ENCODE peak calls at places on chromosomes 2 and 18, in five cellular contexts. A, L, U, Q and E are unnamed samples.
A peak's percentile ranks its signal among the peaks of the same experiment; 100 is the strongest.

GRCh38 chr18:54712315-54712714 is 116.0 kb upstream of the RAB27B start:
- DNase-seq in U (no peak), L (no peak), A (no peak), Q (peak; percentile 76), E (peak; percentile 53)

GRCh38 chr2:153408708-153409107 is 69.9 kb downstream of the RPRM start:
- DNase-seq in U (no peak), A (no peak), Q (no peak), L (no peak), E (peak; percentile 3)

GRCh38 chr18:74284501-74285004 is 7.2 kb downstream of the CYB5A start:
- DNase-seq in L (no peak), A (no peak), Q (peak; percentile 27), U (no peak), E (no peak)

GRCh38 chr2:165776013-165776412 is 18.0 kb downstream of the GALNT3 start:
- DNase-seq in L (no peak), A (no peak), Q (no peak), U (no peak), E (no peak)

GRCh38 chr2:64601785-64602391 is 51.8 kb downstream of the SERTAD2 start:
- DNase-seq in Q (no peak), U (no peak), A (no peak), L (no peak), E (no peak)

GRCh38 chr18:61703508-61703907 is 189.3 kb downstream of the RNF152 start:
- DNase-seq in A (no peak), Q (no peak), U (no peak), L (no peak), E (no peak)

GRCh38 chr2:33205693-33206434 is 259.1 kb downstream of the LTBP1 start:
- DNase-seq in U (no peak), L (no peak), Q (no peak), A (no peak), E (no peak)

GRCh38 chr2:62956646-62957045 is 94.0 kb upstream of the OTX1 start:
- DNase-seq in Q (no peak), A (no peak), U (no peak), L (no peak), E (no peak)

GRCh38 chr2:236749346-236749745 is 179.7 kb downstream of the ACKR3 start:
- DNase-seq in U (no peak), A (no peak), Q (no peak), L (no peak), E (no peak)

GRCh38 chr2:45184606-45185005 is 175.4 kb upstream of the SIX2 start:
- DNase-seq in U (no peak), A (peak; percentile 28), L (no peak), Q (no peak), E (peak; percentile 92)

GRCh38 chr2:128646691-128647090 is 328.0 kb upstream of the HS6ST1 start:
- DNase-seq in U (no peak), L (no peak), A (no peak), Q (no peak), E (no peak)

GRCh38 chr18:38851526-38851925 is 1285.9 kb upstream of the CELF4 start:
- DNase-seq in A (no peak), U (no peak), Q (no peak), L (no peak), E (no peak)

GRCh38 chr2:48045613-48046012 is 139.3 kb upstream of the FBXO11 start:
- DNase-seq in Q (no peak), L (no peak), A (no peak), U (no peak), E (no peak)

GRCh38 chr2:217162533-217162932 is 302.7 kb upstream of the TNP1 start:
- DNase-seq in Q (no peak), U (no peak), A (peak; percentile 43), L (no peak), E (peak; percentile 13)

GRCh38 chr2:60500861-60501260 is 52.6 kb downstream of the BCL11A start:
- DNase-seq in L (no peak), Q (no peak), U (no peak), A (no peak), E (no peak)

GRCh38 chr18:78376036-78376435 is 603.6 kb upstream of the SALL3 start:
- DNase-seq in Q (no peak), U (no peak), L (no peak), A (no peak), E (no peak)

GRCh38 chr2:128493880-128494279 is 175.2 kb upstream of the HS6ST1 start:
- DNase-seq in U (no peak), L (peak; percentile 37), A (no peak), Q (no peak), E (no peak)

GRCh38 chr2:101038455-101039255 is 36.6 kb downstream of the RPL31 start:
- DNase-seq in U (no peak), A (peak; percentile 43), Q (peak; percentile 29), L (peak; percentile 57), E (peak; percentile 16)

GRCh38 chr2:8583400-8584173 is 98.3 kb upstream of the ID2 start:
- DNase-seq in L (peak; percentile 99), Q (peak; percentile 38), U (peak; percentile 80), A (peak; percentile 89), E (peak; percentile 84)

GRCh38 chr2:150391779-150392178 is 95.7 kb downstream of the RND3 start:
- DNase-seq in A (no peak), U (no peak), L (no peak), Q (no peak), E (no peak)

GRCh38 chr18:75341267-75341666 is 86.2 kb downstream of the SMIM21 start:
- DNase-seq in U (no peak), L (no peak), Q (no peak), A (no peak), E (no peak)

GRCh38 chr2:59885536-59885935 is 667.9 kb downstream of the BCL11A start:
- DNase-seq in U (no peak), Q (no peak), L (peak; percentile 45), A (no peak), E (no peak)

GRCh38 chr2:47345584-47345913 is 57.4 kb upstream of the MSH2 start:
- DNase-seq in L (no peak), A (no peak), U (no peak), Q (peak; percentile 73), E (no peak)

GRCh38 chr2:26735883-26736588 is 28.0 kb upstream of the SLC35F6 start:
- DNase-seq in U (no peak), L (no peak), A (no peak), Q (peak; percentile 11), E (no peak)

GRCh38 chr2:231187736-231188505 is 10.5 kb upstream of the ARMC9 start:
- DNase-seq in A (no peak), L (no peak), U (peak; percentile 68), Q (peak; percentile 64), E (no peak)

GRCh38 chr2:156581280-156581679 is 145.1 kb downstream of the GPD2 start:
- DNase-seq in Q (no peak), U (no peak), A (no peak), L (no peak), E (no peak)

GRCh38 chr2:20617081-20617575 is 33.8 kb downstream of the HS1BP3 start:
- DNase-seq in L (peak; percentile 78), Q (peak; percentile 86), A (no peak), U (no peak), E (no peak)

DNA sequence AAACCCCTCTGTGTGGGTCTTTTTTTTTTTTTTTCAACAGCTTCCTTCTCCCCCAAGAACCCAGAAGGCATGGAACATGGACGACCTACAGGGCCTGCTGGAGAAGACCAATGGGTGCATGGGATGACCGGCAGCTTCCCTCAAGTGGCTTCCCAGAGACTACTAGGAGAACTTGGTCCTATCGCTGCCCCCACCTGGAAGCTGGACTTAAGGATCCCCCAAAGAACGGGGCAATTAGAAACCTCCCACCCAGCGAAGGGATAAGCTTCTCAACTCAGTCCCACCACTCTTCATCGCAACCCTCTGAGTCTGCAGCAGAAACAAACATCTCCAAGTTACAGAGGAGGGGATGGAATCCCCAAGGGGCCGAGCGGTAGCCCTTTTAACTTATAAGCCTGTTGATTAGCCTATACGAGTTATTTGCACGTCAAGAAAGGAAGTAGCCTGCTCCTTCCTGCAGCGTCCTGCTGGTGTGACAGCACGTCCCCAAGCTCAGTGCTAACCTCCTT is 1.4 kb downstream of the ACTR1B start:
- DNase-seq in A (no peak), Q (no peak), L (no peak), U (no peak), E (no peak)
- H3K27ac ChIP-seq in A (peak overlapping the region; percentile 92), Q (peak overlapping the region; percentile 82), L (no peak overlapping the region), U (peak overlapping the region; percentile 96), E (peak overlapping the region; percentile 95)

GRCh38 chr2:170019060-170019805 is 158.7 kb upstream of the MYO3B start:
- DNase-seq in Q (no peak), A (no peak), U (no peak), L (no peak), E (no peak)
- H3K27ac ChIP-seq in Q (no peak overlapping the region), A (no peak overlapping the region), U (no peak overlapping the region), L (no peak overlapping the region), E (no peak overlapping the region)

GRCh38 chr18:3104190-3105054 is 91.5 kb upstream of the LPIN2 start:
- DNase-seq in A (no peak), Q (peak; percentile 91), U (no peak), L (no peak), E (peak; percentile 71)

GRCh38 chr18:3097082-3097481 is 84.1 kb upstream of the LPIN2 start:
- DNase-seq in U (no peak), L (no peak), A (no peak), Q (no peak), E (no peak)

GRCh38 chr18:3103576-3103975 is 90.6 kb upstream of the LPIN2 start:
- DNase-seq in Q (peak; percentile 62), U (no peak), L (no peak), A (no peak), E (no peak)

GRCh38 chr18:3099327-3099726 is 86.4 kb upstream of the LPIN2 start:
- DNase-seq in L (no peak), A (no peak), U (no peak), Q (no peak), E (no peak)

DNA sequence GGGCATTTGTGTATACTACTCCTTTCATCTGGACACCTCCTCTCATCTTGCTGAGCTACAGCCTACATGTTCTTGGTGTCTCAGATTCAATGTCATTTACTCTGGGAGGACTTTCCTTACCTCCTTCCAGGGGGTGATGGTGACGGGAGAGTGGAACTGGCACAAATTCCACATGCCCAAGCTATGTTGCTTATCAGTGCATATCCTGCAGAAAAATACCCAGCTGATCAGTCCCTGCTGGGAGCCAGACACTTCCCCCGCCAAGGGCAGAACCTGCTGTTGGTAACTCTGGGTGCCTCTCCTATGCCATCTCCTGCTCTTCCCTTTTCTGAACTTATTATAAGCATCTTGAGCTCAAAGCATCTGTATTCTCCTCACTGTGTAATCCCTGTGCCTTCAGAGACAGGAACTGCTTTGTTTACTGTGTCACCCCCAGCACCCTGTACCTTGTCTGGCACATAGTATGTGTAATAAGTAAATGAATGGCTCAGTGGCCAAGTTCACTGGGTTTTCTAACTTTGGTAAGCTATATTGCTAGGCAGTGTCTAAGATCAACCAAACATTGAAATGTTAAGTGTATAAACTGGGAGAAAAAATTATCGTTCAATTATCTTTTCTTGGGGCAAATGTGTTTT is 87.7 kb upstream of the LPIN2 start:
- DNase-seq in L (no peak), U (no peak), A (no peak), Q (no peak), E (no peak)
- H3K27ac ChIP-seq in L (no peak overlapping the region), U (no peak overlapping the region), A (no peak overlapping the region), Q (no peak overlapping the region), E (no peak overlapping the region)

DNA sequence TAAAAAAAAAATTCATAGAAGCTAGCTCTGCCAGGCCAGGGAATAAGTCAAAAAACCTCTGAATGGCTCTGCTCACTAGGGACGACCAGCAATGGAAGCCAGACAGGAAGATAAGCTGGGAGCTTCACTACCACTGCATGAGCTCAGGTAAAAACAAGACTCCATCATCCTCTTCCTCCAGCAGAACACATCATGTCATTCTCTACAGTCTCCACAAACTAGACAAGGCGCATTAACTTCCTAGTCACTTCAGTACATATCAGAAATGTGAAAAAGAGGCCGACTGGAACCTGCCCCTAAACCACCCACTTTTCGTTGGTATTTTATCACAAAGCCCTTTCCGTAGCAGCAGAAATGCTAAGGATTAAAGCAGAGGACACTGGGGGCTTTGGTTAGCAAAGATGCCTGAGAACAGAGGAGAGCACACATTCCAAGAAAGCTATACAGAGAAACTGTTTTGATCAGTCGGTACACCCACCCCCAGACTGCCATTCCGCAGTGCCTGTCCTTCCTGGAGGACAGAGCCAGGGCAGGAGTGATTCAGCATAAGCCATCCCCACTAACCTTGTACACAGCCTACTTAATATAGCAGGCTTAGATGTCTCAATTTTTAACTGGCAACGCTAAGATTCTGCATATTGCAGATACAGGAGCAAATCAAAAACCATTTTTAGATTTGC is 53.4 kb downstream of the AAK1 start:
- DNase-seq in L (no peak), Q (no peak), A (no peak), U (no peak), E (no peak)
- H3K27ac ChIP-seq in L (no peak overlapping the region), Q (no peak overlapping the region), A (no peak overlapping the region), U (no peak overlapping the region), E (no peak overlapping the region)